ENCODE peak calls at places on chromosome 11, in ten cellular contexts. One of them, this sample, is unnamed.

GRCh38 chr11:122754553-122755322 is 83.6 kb upstream of the CRTAM start:
- DNase-seq in GM12864: no peak
- DNase-seq in breast epithelium: no peak
- DNase-seq in OCI-LY7: peak
- DNase-seq in uterus: no peak
- DNase-seq in hepatocyte: no peak
- DNase-seq in HL-60: no peak
- DNase-seq in CD4-positive, CD25-positive, alpha-beta regulatory T cell: peak
- DNase-seq in CD8-positive, alpha-beta memory T cell: peak
- DNase-seq in mucosa of descending colon: peak
- DNase-seq in this sample: peak

GRCh38 chr11:102760355-102761035 is 19.9 kb downstream of the MMP10 start:
- DNase-seq in GM12864: no peak
- DNase-seq in breast epithelium: no peak
- DNase-seq in OCI-LY7: no peak
- DNase-seq in uterus: no peak
- DNase-seq in hepatocyte: peak
- DNase-seq in HL-60: peak
- DNase-seq in CD4-positive, CD25-positive, alpha-beta regulatory T cell: no peak
- DNase-seq in CD8-positive, alpha-beta memory T cell: no peak
- DNase-seq in mucosa of descending colon: no peak
- DNase-seq in this sample: no peak

GRCh38 chr11:79067355-79067685 is 373.5 kb downstream of the TENM4 start:
- DNase-seq in GM12864: no peak
- DNase-seq in breast epithelium: no peak
- DNase-seq in OCI-LY7: no peak
- DNase-seq in uterus: no peak
- DNase-seq in hepatocyte: no peak
- DNase-seq in HL-60: no peak
- DNase-seq in CD4-positive, CD25-positive, alpha-beta regulatory T cell: no peak
- DNase-seq in CD8-positive, alpha-beta memory T cell: no peak
- DNase-seq in mucosa of descending colon: no peak
- DNase-seq in this sample: no peak

GRCh38 chr11:130850185-130850944 is 65.9 kb downstream of the SNX19 start:
- DNase-seq in GM12864: no peak
- DNase-seq in breast epithelium: no peak
- DNase-seq in OCI-LY7: no peak
- DNase-seq in uterus: no peak
- DNase-seq in hepatocyte: no peak
- DNase-seq in HL-60: no peak
- DNase-seq in CD4-positive, CD25-positive, alpha-beta regulatory T cell: no peak
- DNase-seq in CD8-positive, alpha-beta memory T cell: no peak
- DNase-seq in mucosa of descending colon: no peak
- DNase-seq in this sample: no peak

GRCh38 chr11:119728651-119729580 is at the start of gene NECTIN1:
- DNase-seq in GM12864: peak
- DNase-seq in breast epithelium: peak
- DNase-seq in OCI-LY7: peak
- DNase-seq in uterus: peak
- DNase-seq in hepatocyte: peak
- DNase-seq in HL-60: peak
- DNase-seq in CD4-positive, CD25-positive, alpha-beta regulatory T cell: peak
- DNase-seq in CD8-positive, alpha-beta memory T cell: peak
- DNase-seq in mucosa of descending colon: peak
- DNase-seq in this sample: peak

GRCh38 chr11:30992513-30992849 is 377.1 kb downstream of the DCDC1 start:
- DNase-seq in GM12864: no peak
- DNase-seq in breast epithelium: no peak
- DNase-seq in OCI-LY7: peak
- DNase-seq in uterus: no peak
- DNase-seq in hepatocyte: peak
- DNase-seq in HL-60: no peak
- DNase-seq in CD4-positive, CD25-positive, alpha-beta regulatory T cell: peak
- DNase-seq in CD8-positive, alpha-beta memory T cell: no peak
- DNase-seq in mucosa of descending colon: no peak
- DNase-seq in this sample: peak

GRCh38 chr11:78039919-78040671 is 17.0 kb upstream of the KCTD14 start:
- DNase-seq in GM12864: no peak
- DNase-seq in breast epithelium: no peak
- DNase-seq in OCI-LY7: no peak
- DNase-seq in uterus: peak
- DNase-seq in hepatocyte: peak
- DNase-seq in HL-60: no peak
- DNase-seq in CD4-positive, CD25-positive, alpha-beta regulatory T cell: peak
- DNase-seq in CD8-positive, alpha-beta memory T cell: no peak
- DNase-seq in mucosa of descending colon: peak
- DNase-seq in this sample: peak

GRCh38 chr11:115939726-115940421 is 435.7 kb upstream of the CADM1 start:
- DNase-seq in GM12864: no peak
- DNase-seq in breast epithelium: no peak
- DNase-seq in OCI-LY7: peak
- DNase-seq in uterus: no peak
- DNase-seq in hepatocyte: no peak
- DNase-seq in HL-60: no peak
- DNase-seq in CD4-positive, CD25-positive, alpha-beta regulatory T cell: no peak
- DNase-seq in CD8-positive, alpha-beta memory T cell: no peak
- DNase-seq in mucosa of descending colon: no peak
- DNase-seq in this sample: peak

GRCh38 chr11:114368918-114369680 is 31.2 kb downstream of the C11orf71 start:
- DNase-seq in GM12864: no peak
- DNase-seq in breast epithelium: no peak
- DNase-seq in OCI-LY7: no peak
- DNase-seq in uterus: no peak
- DNase-seq in hepatocyte: no peak
- DNase-seq in HL-60: no peak
- DNase-seq in CD4-positive, CD25-positive, alpha-beta regulatory T cell: no peak
- DNase-seq in CD8-positive, alpha-beta memory T cell: no peak
- DNase-seq in mucosa of descending colon: no peak
- DNase-seq in this sample: no peak

GRCh38 chr11:114367244-114367957 is 32.9 kb downstream of the C11orf71 start:
- DNase-seq in GM12864: no peak
- DNase-seq in breast epithelium: no peak
- DNase-seq in OCI-LY7: no peak
- DNase-seq in uterus: no peak
- DNase-seq in hepatocyte: no peak
- DNase-seq in HL-60: no peak
- DNase-seq in CD4-positive, CD25-positive, alpha-beta regulatory T cell: no peak
- DNase-seq in CD8-positive, alpha-beta memory T cell: no peak
- DNase-seq in mucosa of descending colon: no peak
- DNase-seq in this sample: no peak

GRCh38 chr11:114362958-114363357 is 37.4 kb downstream of the C11orf71 start:
- DNase-seq in GM12864: no peak
- DNase-seq in breast epithelium: no peak
- DNase-seq in OCI-LY7: no peak
- DNase-seq in uterus: no peak
- DNase-seq in hepatocyte: no peak
- DNase-seq in HL-60: no peak
- DNase-seq in CD4-positive, CD25-positive, alpha-beta regulatory T cell: no peak
- DNase-seq in CD8-positive, alpha-beta memory T cell: no peak
- DNase-seq in mucosa of descending colon: no peak
- DNase-seq in this sample: no peak

DNA sequence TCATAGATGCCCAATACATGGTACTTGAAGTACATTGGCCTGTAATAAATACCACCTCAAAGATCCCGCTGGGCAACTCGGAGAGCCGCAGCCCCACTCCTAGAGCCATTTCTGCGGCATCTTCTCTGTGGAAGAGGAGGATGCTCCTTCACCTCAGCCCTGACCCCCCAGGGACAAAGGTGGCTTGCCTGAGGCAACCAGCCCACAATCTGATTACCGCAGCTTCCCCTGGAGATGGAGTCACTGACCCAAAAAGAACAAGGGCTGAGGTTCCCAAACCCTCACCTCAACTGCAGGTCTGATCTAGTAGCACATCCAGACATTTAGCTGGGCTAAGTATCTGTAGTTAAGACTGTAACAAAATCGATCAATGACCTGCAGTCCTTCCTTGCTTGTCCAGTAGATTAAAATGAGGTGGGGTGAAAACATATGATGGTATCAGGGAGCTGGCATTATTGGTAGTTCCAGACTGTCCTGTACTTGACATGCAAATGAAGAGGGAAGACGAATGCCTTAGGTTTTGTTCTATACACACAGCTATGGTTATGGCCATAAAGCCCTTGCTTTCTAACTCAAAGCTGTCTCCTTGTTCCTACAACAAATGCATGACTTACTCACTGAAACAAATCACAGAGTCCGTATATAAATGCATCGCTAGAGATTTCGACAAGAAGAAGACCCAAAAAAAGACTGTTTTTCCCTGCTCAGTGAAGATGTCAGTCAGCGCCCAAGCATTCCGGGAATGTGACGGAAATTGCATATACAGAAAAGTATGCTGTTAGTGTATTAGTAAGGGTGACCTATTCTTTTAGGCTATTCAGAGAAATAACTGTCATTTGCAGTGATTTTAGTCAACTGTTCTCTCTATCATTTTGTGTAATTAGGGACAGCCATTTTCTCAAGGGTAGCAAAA is 33.7 kb downstream of the C11orf71 start:
- DNase-seq in GM12864: no peak
- DNase-seq in breast epithelium: no peak
- DNase-seq in OCI-LY7: no peak
- DNase-seq in uterus: no peak
- DNase-seq in hepatocyte: no peak
- DNase-seq in HL-60: no peak
- DNase-seq in CD4-positive, CD25-positive, alpha-beta regulatory T cell: no peak
- DNase-seq in CD8-positive, alpha-beta memory T cell: no peak
- DNase-seq in mucosa of descending colon: no peak
- DNase-seq in this sample: no peak
- H3K4me3 ChIP-seq in GM12864: no peak
- H3K4me3 ChIP-seq in breast epithelium: no peak
- H3K4me3 ChIP-seq in OCI-LY7: no peak
- H3K4me3 ChIP-seq in uterus: no peak
- H3K4me3 ChIP-seq in hepatocyte: no peak
- H3K4me3 ChIP-seq in HL-60: no peak
- H3K4me3 ChIP-seq in CD4-positive, CD25-positive, alpha-beta regulatory T cell: no peak
- H3K4me3 ChIP-seq in CD8-positive, alpha-beta memory T cell: no peak
- H3K4me3 ChIP-seq in mucosa of descending colon: no peak
- H3K4me3 ChIP-seq in this sample: no peak

GRCh38 chr11:114344494-114344893 is 48.3 kb downstream of the NNMT start:
- DNase-seq in GM12864: no peak
- DNase-seq in breast epithelium: no peak
- DNase-seq in OCI-LY7: no peak
- DNase-seq in uterus: no peak
- DNase-seq in hepatocyte: no peak
- DNase-seq in HL-60: no peak
- DNase-seq in CD4-positive, CD25-positive, alpha-beta regulatory T cell: no peak
- DNase-seq in CD8-positive, alpha-beta memory T cell: no peak
- DNase-seq in mucosa of descending colon: no peak
- DNase-seq in this sample: no peak

GRCh38 chr11:114343020-114343419 is 46.8 kb downstream of the NNMT start:
- DNase-seq in GM12864: no peak
- DNase-seq in breast epithelium: no peak
- DNase-seq in OCI-LY7: no peak
- DNase-seq in uterus: no peak
- DNase-seq in hepatocyte: no peak
- DNase-seq in HL-60: no peak
- DNase-seq in CD4-positive, CD25-positive, alpha-beta regulatory T cell: no peak
- DNase-seq in CD8-positive, alpha-beta memory T cell: no peak
- DNase-seq in mucosa of descending colon: no peak
- DNase-seq in this sample: no peak

GRCh38 chr11:114343493-114343892 is 47.3 kb downstream of the NNMT start:
- DNase-seq in GM12864: no peak
- DNase-seq in breast epithelium: no peak
- DNase-seq in OCI-LY7: no peak
- DNase-seq in uterus: no peak
- DNase-seq in hepatocyte: no peak
- DNase-seq in HL-60: no peak
- DNase-seq in CD4-positive, CD25-positive, alpha-beta regulatory T cell: no peak
- DNase-seq in CD8-positive, alpha-beta memory T cell: no peak
- DNase-seq in mucosa of descending colon: no peak
- DNase-seq in this sample: no peak

GRCh38 chr11:114342476-114342875 is 46.3 kb downstream of the NNMT start:
- DNase-seq in GM12864: no peak
- DNase-seq in breast epithelium: no peak
- DNase-seq in OCI-LY7: no peak
- DNase-seq in uterus: no peak
- DNase-seq in hepatocyte: no peak
- DNase-seq in HL-60: no peak
- DNase-seq in CD4-positive, CD25-positive, alpha-beta regulatory T cell: no peak
- DNase-seq in CD8-positive, alpha-beta memory T cell: no peak
- DNase-seq in mucosa of descending colon: no peak
- DNase-seq in this sample: no peak

GRCh38 chr11:114340311-114341131 is 44.3 kb downstream of the NNMT start:
- DNase-seq in GM12864: peak
- DNase-seq in breast epithelium: no peak
- DNase-seq in OCI-LY7: peak
- DNase-seq in uterus: peak
- DNase-seq in hepatocyte: peak
- DNase-seq in HL-60: peak
- DNase-seq in CD4-positive, CD25-positive, alpha-beta regulatory T cell: peak
- DNase-seq in CD8-positive, alpha-beta memory T cell: peak
- DNase-seq in mucosa of descending colon: peak
- DNase-seq in this sample: peak
- H3K4me3 ChIP-seq in GM12864: no peak
- H3K4me3 ChIP-seq in breast epithelium: peak
- H3K4me3 ChIP-seq in OCI-LY7: no peak
- H3K4me3 ChIP-seq in uterus: no peak
- H3K4me3 ChIP-seq in hepatocyte: no peak
- H3K4me3 ChIP-seq in HL-60: no peak
- H3K4me3 ChIP-seq in CD4-positive, CD25-positive, alpha-beta regulatory T cell: peak
- H3K4me3 ChIP-seq in CD8-positive, alpha-beta memory T cell: peak
- H3K4me3 ChIP-seq in mucosa of descending colon: no peak
- H3K4me3 ChIP-seq in this sample: no peak

DNA sequence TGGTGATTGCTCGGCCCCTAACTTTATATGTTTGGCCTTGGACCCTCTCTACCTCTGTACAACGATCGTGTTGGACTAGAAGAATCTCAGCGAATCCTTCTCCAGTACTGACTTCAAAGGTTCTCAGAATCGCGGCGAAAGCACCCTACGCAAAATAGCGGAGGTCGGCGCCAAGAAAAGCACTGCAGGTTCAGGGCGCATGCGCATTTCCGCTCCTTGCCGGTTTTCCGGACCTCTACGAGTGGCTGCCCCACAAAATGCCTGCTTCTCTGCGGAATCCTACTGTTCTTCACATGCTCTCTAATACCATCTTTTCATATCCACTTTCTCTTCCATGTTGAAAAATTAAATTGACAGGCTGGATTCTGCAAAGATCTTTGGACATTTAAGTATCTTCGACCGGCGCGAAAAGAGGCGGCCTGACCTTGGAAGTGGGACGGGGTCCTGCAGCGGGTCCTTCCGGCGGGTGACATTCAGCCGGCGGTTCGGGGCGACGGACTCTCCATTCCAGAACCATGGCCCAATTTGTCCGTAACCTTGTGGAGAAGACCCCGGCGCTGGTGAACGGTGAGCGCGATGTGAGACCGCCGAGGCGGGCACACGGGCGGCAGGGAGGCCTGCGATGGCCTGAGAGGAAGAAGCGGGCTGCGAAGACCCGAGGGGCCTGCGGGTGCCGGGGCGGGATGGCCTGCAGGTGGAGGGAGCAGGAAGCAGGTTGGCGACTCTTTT is at the start of gene ATP5MG:
- DNase-seq in GM12864: peak
- DNase-seq in breast epithelium: peak
- DNase-seq in OCI-LY7: peak
- DNase-seq in uterus: peak
- DNase-seq in hepatocyte: peak
- DNase-seq in HL-60: peak
- DNase-seq in CD4-positive, CD25-positive, alpha-beta regulatory T cell: peak
- DNase-seq in CD8-positive, alpha-beta memory T cell: peak
- DNase-seq in mucosa of descending colon: peak
- DNase-seq in this sample: peak
- H3K4me3 ChIP-seq in GM12864: peak
- H3K4me3 ChIP-seq in breast epithelium: peak
- H3K4me3 ChIP-seq in OCI-LY7: peak
- H3K4me3 ChIP-seq in uterus: peak
- H3K4me3 ChIP-seq in hepatocyte: peak
- H3K4me3 ChIP-seq in HL-60: peak
- H3K4me3 ChIP-seq in CD4-positive, CD25-positive, alpha-beta regulatory T cell: peak
- H3K4me3 ChIP-seq in CD8-positive, alpha-beta memory T cell: peak
- H3K4me3 ChIP-seq in mucosa of descending colon: peak
- H3K4me3 ChIP-seq in this sample: peak

GRCh38 chr11:109423860-109424190 is 1.8 kb downstream of the C11orf87 start:
- DNase-seq in GM12864: no peak
- DNase-seq in breast epithelium: no peak
- DNase-seq in OCI-LY7: no peak
- DNase-seq in uterus: no peak
- DNase-seq in hepatocyte: no peak
- DNase-seq in HL-60: no peak
- DNase-seq in CD4-positive, CD25-positive, alpha-beta regulatory T cell: no peak
- DNase-seq in CD8-positive, alpha-beta memory T cell: no peak
- DNase-seq in mucosa of descending colon: no peak
- DNase-seq in this sample: no peak

GRCh38 chr11:109424893-109425292 is 2.9 kb downstream of the C11orf87 start:
- DNase-seq in GM12864: no peak
- DNase-seq in breast epithelium: no peak
- DNase-seq in OCI-LY7: peak
- DNase-seq in uterus: no peak
- DNase-seq in hepatocyte: peak
- DNase-seq in HL-60: no peak
- DNase-seq in CD4-positive, CD25-positive, alpha-beta regulatory T cell: peak
- DNase-seq in CD8-positive, alpha-beta memory T cell: no peak
- DNase-seq in mucosa of descending colon: peak
- DNase-seq in this sample: peak

GRCh38 chr11:109422755-109423113 is 744 bp downstream of the C11orf87 start:
- DNase-seq in GM12864: no peak
- DNase-seq in breast epithelium: no peak
- DNase-seq in OCI-LY7: no peak
- DNase-seq in uterus: no peak
- DNase-seq in hepatocyte: no peak
- DNase-seq in HL-60: no peak
- DNase-seq in CD4-positive, CD25-positive, alpha-beta regulatory T cell: no peak
- DNase-seq in CD8-positive, alpha-beta memory T cell: no peak
- DNase-seq in mucosa of descending colon: no peak
- DNase-seq in this sample: no peak

GRCh38 chr11:109423114-109423859 is 1.3 kb downstream of the C11orf87 start:
- DNase-seq in GM12864: no peak
- DNase-seq in breast epithelium: no peak
- DNase-seq in OCI-LY7: no peak
- DNase-seq in uterus: no peak
- DNase-seq in hepatocyte: peak
- DNase-seq in HL-60: peak
- DNase-seq in CD4-positive, CD25-positive, alpha-beta regulatory T cell: no peak
- DNase-seq in CD8-positive, alpha-beta memory T cell: no peak
- DNase-seq in mucosa of descending colon: no peak
- DNase-seq in this sample: no peak

DNA sequence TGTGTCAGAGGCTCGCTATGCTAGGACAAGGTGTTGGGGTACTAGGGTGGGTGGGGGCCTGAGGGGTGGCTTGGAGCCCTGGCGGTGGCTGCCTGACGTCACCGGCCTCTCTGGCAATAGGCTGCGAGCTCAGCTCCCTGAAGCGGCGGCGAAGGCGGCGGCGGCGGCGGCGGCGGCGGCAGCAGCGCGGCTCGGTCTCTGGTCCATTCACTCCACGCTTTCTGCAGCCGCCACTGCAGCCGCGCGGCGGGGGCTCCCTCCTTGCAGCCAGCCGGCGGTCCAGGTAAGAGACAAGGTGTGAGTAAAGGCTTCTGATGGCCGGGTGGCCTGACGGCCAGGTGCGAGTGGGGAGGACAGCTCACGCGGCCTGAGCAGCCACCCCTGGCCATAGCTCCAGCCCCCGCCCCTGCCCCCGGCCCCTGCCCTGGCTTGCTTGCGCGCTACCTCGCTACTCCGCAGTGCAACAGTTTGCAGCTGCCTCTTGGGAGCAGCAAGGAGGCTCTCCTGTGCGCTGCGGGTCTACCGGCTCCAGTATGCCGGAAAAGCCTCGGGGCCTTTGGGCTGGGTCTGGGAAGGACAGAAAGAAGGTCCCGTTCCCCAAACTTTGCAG is at the start of gene C11orf87:
- DNase-seq in GM12864: no peak
- DNase-seq in breast epithelium: no peak
- DNase-seq in OCI-LY7: no peak
- DNase-seq in uterus: no peak
- DNase-seq in hepatocyte: peak
- DNase-seq in HL-60: no peak
- DNase-seq in CD4-positive, CD25-positive, alpha-beta regulatory T cell: no peak
- DNase-seq in CD8-positive, alpha-beta memory T cell: no peak
- DNase-seq in mucosa of descending colon: no peak
- DNase-seq in this sample: no peak
- H3K4me3 ChIP-seq in GM12864: no peak
- H3K4me3 ChIP-seq in breast epithelium: peak
- H3K4me3 ChIP-seq in OCI-LY7: no peak
- H3K4me3 ChIP-seq in uterus: no peak
- H3K4me3 ChIP-seq in hepatocyte: peak
- H3K4me3 ChIP-seq in HL-60: no peak
- H3K4me3 ChIP-seq in CD4-positive, CD25-positive, alpha-beta regulatory T cell: no peak
- H3K4me3 ChIP-seq in CD8-positive, alpha-beta memory T cell: no peak
- H3K4me3 ChIP-seq in mucosa of descending colon: no peak
- H3K4me3 ChIP-seq in this sample: no peak

This sample was measured in GM12865.